ENCODE peak calls at places on chromosomes 11 and 22, in four cellular contexts. One of them, this sample, is unnamed.

GRCh38 chr22:44431256-44431655 is 66.8 kb downstream of the RTL6 start:
- DNase-seq in HFFc6: no peak
- DNase-seq in upper lobe of right lung: no peak
- DNase-seq in T-helper 1 cell: no peak
- DNase-seq in this sample: peak; percentile 22

GRCh38 chr22:18119409-18120110 is 9.0 kb downstream of the TUBA8 start:
- DNase-seq in HFFc6: no peak
- DNase-seq in upper lobe of right lung: peak; percentile 61
- DNase-seq in T-helper 1 cell: no peak
- DNase-seq in this sample: no peak

GRCh38 chr11:75734491-75735180 is 17.0 kb downstream of the MOGAT2 start:
- DNase-seq in HFFc6: no peak
- DNase-seq in upper lobe of right lung: no peak
- DNase-seq in T-helper 1 cell: no peak
- DNase-seq in this sample: no peak

GRCh38 chr11:77109236-77110019 is 6.8 kb downstream of the OMP start:
- DNase-seq in HFFc6: peak; percentile 33
- DNase-seq in upper lobe of right lung: no peak
- DNase-seq in T-helper 1 cell: no peak
- DNase-seq in this sample: no peak

GRCh38 chr11:47724041-47724729 is 9.0 kb upstream of the AGBL2 start:
- DNase-seq in HFFc6: no peak
- DNase-seq in upper lobe of right lung: no peak
- DNase-seq in T-helper 1 cell: no peak
- DNase-seq in this sample: no peak

GRCh38 chr11:10499452-10500262 is 41.3 kb downstream of the RNF141 start:
- DNase-seq in HFFc6: no peak
- DNase-seq in upper lobe of right lung: no peak
- DNase-seq in T-helper 1 cell: no peak
- DNase-seq in this sample: no peak

GRCh38 chr22:46068908-46069481 is 81.3 kb upstream of the PPARA start:
- DNase-seq in HFFc6: peak; percentile 78
- DNase-seq in upper lobe of right lung: peak; percentile 68
- DNase-seq in T-helper 1 cell: no peak
- DNase-seq in this sample: peak; percentile 76

GRCh38 chr11:72955466-72955865 is 141.3 kb downstream of the ATG16L2 start:
- DNase-seq in HFFc6: no peak
- DNase-seq in upper lobe of right lung: no peak
- DNase-seq in T-helper 1 cell: no peak
- DNase-seq in this sample: no peak

GRCh38 chr11:11806586-11806985 is 35.2 kb upstream of the USP47 start:
- DNase-seq in HFFc6: no peak
- DNase-seq in upper lobe of right lung: no peak
- DNase-seq in T-helper 1 cell: no peak
- DNase-seq in this sample: no peak

GRCh38 chr11:75592699-75593098 is 30.6 kb downstream of the SERPINH1 start:
- DNase-seq in HFFc6: no peak
- DNase-seq in upper lobe of right lung: no peak
- DNase-seq in T-helper 1 cell: no peak
- DNase-seq in this sample: no peak

GRCh38 chr11:74822187-74822586 is 73.5 kb downstream of the RNF169 start:
- DNase-seq in HFFc6: peak; percentile 34
- DNase-seq in upper lobe of right lung: no peak
- DNase-seq in T-helper 1 cell: no peak
- DNase-seq in this sample: no peak

GRCh38 chr11:8039530-8040260 is 41.3 kb upstream of the TUB start:
- DNase-seq in HFFc6: no peak
- DNase-seq in upper lobe of right lung: no peak
- DNase-seq in T-helper 1 cell: no peak
- DNase-seq in this sample: no peak

GRCh38 chr11:128052912-128053641 is 534.3 kb downstream of the ETS1 start:
- DNase-seq in HFFc6: peak; percentile 75
- DNase-seq in upper lobe of right lung: no peak
- DNase-seq in T-helper 1 cell: no peak
- DNase-seq in this sample: no peak

GRCh38 chr11:62399172-62399867 is 19.5 kb upstream of the SCGB1A1 start:
- DNase-seq in HFFc6: no peak
- DNase-seq in upper lobe of right lung: peak; percentile 59
- DNase-seq in T-helper 1 cell: no peak
- DNase-seq in this sample: no peak

GRCh38 chr11:77067776-77068460 is 1.1 kb downstream of the CAPN5 start:
- DNase-seq in HFFc6: no peak
- DNase-seq in upper lobe of right lung: peak; percentile 63
- DNase-seq in T-helper 1 cell: no peak
- DNase-seq in this sample: peak; percentile 64

GRCh38 chr11:68213135-68213515 is at the start of gene KMT5B:
- DNase-seq in HFFc6: no peak
- DNase-seq in upper lobe of right lung: peak; percentile 83
- DNase-seq in T-helper 1 cell: no peak
- DNase-seq in this sample: no peak

GRCh38 chr11:24386551-24387404 is 110.1 kb upstream of the LUZP2 start:
- DNase-seq in HFFc6: peak; percentile 25
- DNase-seq in upper lobe of right lung: no peak
- DNase-seq in T-helper 1 cell: no peak
- DNase-seq in this sample: no peak

GRCh38 chr22:19143967-19144400 is 467 bp downstream of the ESS2 start:
- DNase-seq in HFFc6: peak; percentile 11
- DNase-seq in upper lobe of right lung: no peak
- DNase-seq in T-helper 1 cell: no peak
- DNase-seq in this sample: no peak

GRCh38 chr11:61362542-61362875 is 335 bp downstream of the TMEM138 start:
- DNase-seq in HFFc6: peak; percentile 37
- DNase-seq in upper lobe of right lung: no peak
- DNase-seq in T-helper 1 cell: peak; percentile 19
- DNase-seq in this sample: no peak

GRCh38 chr11:13188179-13188578 is 89.4 kb upstream of the BMAL1 start:
- DNase-seq in HFFc6: no peak
- DNase-seq in upper lobe of right lung: no peak
- DNase-seq in T-helper 1 cell: no peak
- DNase-seq in this sample: no peak

GRCh38 chr11:13965337-13965736 is 2.8 kb downstream of the SPON1 start:
- DNase-seq in HFFc6: no peak
- DNase-seq in upper lobe of right lung: no peak
- DNase-seq in T-helper 1 cell: no peak
- DNase-seq in this sample: no peak

GRCh38 chr11:11752688-11753087 is 89.1 kb upstream of the USP47 start:
- DNase-seq in HFFc6: no peak
- DNase-seq in upper lobe of right lung: no peak
- DNase-seq in T-helper 1 cell: no peak
- DNase-seq in this sample: no peak

GRCh38 chr11:2091112-2091746 is 48.0 kb downstream of the IGF2 start:
- DNase-seq in HFFc6: no peak
- DNase-seq in upper lobe of right lung: peak; percentile 41
- DNase-seq in T-helper 1 cell: no peak
- DNase-seq in this sample: peak; percentile 58

GRCh38 chr11:92962444-92962843 is 7.0 kb upstream of the MTNR1B start:
- DNase-seq in HFFc6: no peak
- DNase-seq in upper lobe of right lung: no peak
- DNase-seq in T-helper 1 cell: no peak
- DNase-seq in this sample: no peak

GRCh38 chr11:86041975-86042378 is 26.9 kb downstream of the PICALM start:
- DNase-seq in HFFc6: peak; percentile 83
- DNase-seq in upper lobe of right lung: no peak
- DNase-seq in T-helper 1 cell: peak; percentile 26
- DNase-seq in this sample: no peak

GRCh38 chr22:47333625-47334024 is 571.2 kb downstream of the TBC1D22A start:
- DNase-seq in HFFc6: peak; percentile 13
- DNase-seq in upper lobe of right lung: no peak
- DNase-seq in T-helper 1 cell: no peak
- DNase-seq in this sample: no peak

GRCh38 chr22:26576026-26576680 is 13.8 kb downstream of the TPST2 start:
- DNase-seq in HFFc6: no peak
- DNase-seq in upper lobe of right lung: no peak
- DNase-seq in T-helper 1 cell: no peak
- DNase-seq in this sample: no peak

GRCh38 chr22:22928666-22929380 is 41.2 kb downstream of the IGLL5 start:
- DNase-seq in HFFc6: peak; percentile 31
- DNase-seq in upper lobe of right lung: no peak
- DNase-seq in T-helper 1 cell: peak; percentile 19
- DNase-seq in this sample: no peak

GRCh38 chr11:64608260-64608538 is 17.2 kb downstream of the SLC22A12 start:
- DNase-seq in HFFc6: no peak
- DNase-seq in upper lobe of right lung: no peak
- DNase-seq in T-helper 1 cell: no peak
- DNase-seq in this sample: no peak

GRCh38 chr11:29937526-29937925 is 79.3 kb downstream of the KCNA4 start:
- DNase-seq in HFFc6: no peak
- DNase-seq in upper lobe of right lung: no peak
- DNase-seq in T-helper 1 cell: no peak
- DNase-seq in this sample: no peak

GRCh38 chr22:38028344-38029130 is 28.7 kb upstream of the PICK1 start:
- DNase-seq in HFFc6: no peak
- DNase-seq in upper lobe of right lung: no peak
- DNase-seq in T-helper 1 cell: no peak
- DNase-seq in this sample: no peak

GRCh38 chr11:80297808-80298460 is 857.1 kb upstream of the TENM4 start:
- DNase-seq in HFFc6: peak; percentile 59
- DNase-seq in upper lobe of right lung: no peak
- DNase-seq in T-helper 1 cell: no peak
- DNase-seq in this sample: no peak

GRCh38 chr11:80414766-80415165 is 973.9 kb upstream of the TENM4 start:
- DNase-seq in HFFc6: no peak
- DNase-seq in upper lobe of right lung: no peak
- DNase-seq in T-helper 1 cell: no peak
- DNase-seq in this sample: no peak

GRCh38 chr22:49880281-49880680 is 26.6 kb downstream of the ZBED4 start:
- DNase-seq in HFFc6: no peak
- DNase-seq in upper lobe of right lung: peak; percentile 41
- DNase-seq in T-helper 1 cell: no peak
- DNase-seq in this sample: peak; percentile 68

GRCh38 chr11:111917312-111917711 is 1.4 kb upstream of the C11orf52 start:
- DNase-seq in HFFc6: no peak
- DNase-seq in upper lobe of right lung: no peak
- DNase-seq in T-helper 1 cell: no peak
- DNase-seq in this sample: no peak

GRCh38 chr11:76553554-76554476 is 109.0 kb downstream of the EMSY start:
- DNase-seq in HFFc6: no peak
- DNase-seq in upper lobe of right lung: no peak
- DNase-seq in T-helper 1 cell: no peak
- DNase-seq in this sample: no peak

This sample was measured in cardiac septum.